ENCODE peak calls at places on chromosome 22, in six cellular contexts. X, N, R, A, P and V are unnamed samples.

GRCh38 chr22:24315367-24315781 is 44.7 kb downstream of the SPECC1L start:
- DNase-seq in P (no peak), X (no peak), N (peak), A (no peak), R (no peak), V (no peak)

GRCh38 chr22:40429481-40429880 is 59.1 kb downstream of the SGSM3 start:
- DNase-seq in R (no peak), P (no peak), X (no peak), A (no peak), N (no peak), V (no peak)

GRCh38 chr22:44583076-44583760 is 85.2 kb upstream of the RTL6 start:
- DNase-seq in P (no peak), A (no peak), X (no peak), N (no peak), R (no peak), V (no peak)

GRCh38 chr22:50060441-50061140 is 2.5 kb upstream of the TTLL8 start:
- DNase-seq in R (no peak), A (no peak), N (no peak), P (no peak), X (no peak), V (no peak)

GRCh38 chr22:27223317-27224177 is 566.2 kb downstream of the MIAT start:
- DNase-seq in R (no peak), P (no peak), N (peak), X (no peak), A (peak), V (no peak)

GRCh38 chr22:30286813-30287625 is 2.3 kb downstream of the CASTOR1 start:
- DNase-seq in X (peak), P (peak), R (peak), A (no peak), N (peak), V (peak)

GRCh38 chr22:48651981-48652538 is 1175.6 kb downstream of the BRD1 start:
- DNase-seq in R (no peak), N (no peak), A (no peak), X (no peak), P (peak), V (no peak)

GRCh38 chr22:48740731-48741405 is 1086.8 kb downstream of the BRD1 start:
- DNase-seq in N (no peak), R (no peak), A (no peak), X (no peak), P (no peak), V (no peak)

GRCh38 chr22:44143117-44143495 is 37.6 kb upstream of the PARVG start:
- DNase-seq in P (no peak), R (no peak), N (no peak), A (no peak), X (no peak), V (no peak)

GRCh38 chr22:36253523-36254490 is 874 bp downstream of the APOL1 start:
- DNase-seq in A (no peak), N (no peak), X (peak), P (no peak), R (no peak), V (no peak)

GRCh38 chr22:33512961-33513360 is 407.3 kb downstream of the LARGE1 start:
- DNase-seq in P (no peak), N (no peak), R (no peak), X (no peak), A (peak), V (no peak)

GRCh38 chr22:44538518-44539315 is 40.7 kb upstream of the RTL6 start:
- DNase-seq in X (no peak), R (no peak), N (no peak), A (no peak), P (no peak), V (no peak)

GRCh38 chr22:20131856-20132685 is 467 bp downstream of the ZDHHC8 start:
- DNase-seq in A (no peak), X (no peak), R (no peak), N (no peak), P (no peak), V (no peak)

GRCh38 chr22:26669060-26669481 is 11.7 kb downstream of the MIAT start:
- DNase-seq in A (no peak), R (no peak), X (no peak), N (peak), P (no peak), V (peak)

GRCh38 chr22:23511627-23512347 is 68.3 kb downstream of the IGLL1 start:
- DNase-seq in A (no peak), R (no peak), X (no peak), N (no peak), P (no peak), V (no peak)

GRCh38 chr22:37184380-37184755 is 3.7 kb downstream of the C1QTNF6 start:
- DNase-seq in A (no peak), X (no peak), P (no peak), N (no peak), R (no peak), V (no peak)

GRCh38 chr22:24592846-24593809 is at the start of gene LRRC75B:
- DNase-seq in P (peak), N (peak), A (peak), X (no peak), R (no peak), V (no peak)

GRCh38 chr22:19520566-19521305 is 3.5 kb downstream of the CLDN5 start:
- DNase-seq in A (no peak), N (no peak), R (no peak), P (no peak), X (no peak), V (no peak)

GRCh38 chr22:25023879-25024278 is 71.4 kb downstream of the KIAA1671 start:
- DNase-seq in N (no peak), R (no peak), A (no peak), P (peak), X (no peak), V (no peak)

GRCh38 chr22:21443057-21443734 is 24.0 kb upstream of the TMEM191C start:
- DNase-seq in N (no peak), A (no peak), R (no peak), P (no peak), X (no peak), V (no peak)

GRCh38 chr22:42752230-42752746 is 31.6 kb upstream of the A4GALT start:
- DNase-seq in X (no peak), N (no peak), A (no peak), R (no peak), P (no peak), V (no peak)

GRCh38 chr22:43531651-43532050 is 119.8 kb downstream of the MPPED1 start:
- DNase-seq in P (no peak), R (no peak), A (no peak), X (no peak), N (no peak), V (no peak)

GRCh38 chr22:46107753-46108563 is 42.4 kb upstream of the PPARA start:
- DNase-seq in R (no peak), N (no peak), P (no peak), X (no peak), A (no peak), V (no peak)

GRCh38 chr22:41247703-41248102 is 7.0 kb upstream of the CHADL start:
- DNase-seq in P (no peak), R (no peak), A (no peak), N (no peak), X (no peak), V (no peak)

GRCh38 chr22:49619301-49619700 is 208.4 kb downstream of the BRD1 start:
- DNase-seq in N (no peak), X (no peak), P (no peak), A (no peak), R (no peak), V (no peak)

GRCh38 chr22:19876314-19876940 is 21.8 kb upstream of the GNB1L start:
- DNase-seq in A (no peak), R (no peak), X (no peak), N (no peak), P (no peak), V (no peak)

GRCh38 chr22:32206774-32207758 is 2.2 kb upstream of the RFPL2 start:
- DNase-seq in R (no peak), N (peak), A (no peak), X (no peak), P (peak), V (peak)

GRCh38 chr22:38067771-38068360 is 10.7 kb downstream of the PICK1 start:
- DNase-seq in N (no peak), P (no peak), X (no peak), R (no peak), A (no peak), V (no peak)

GRCh38 chr22:41998361-41999261 is at the start of gene WBP2NL:
- DNase-seq in A (peak), R (peak), P (no peak), N (peak), X (peak), V (peak)

GRCh38 chr22:44550666-44551491 is 52.8 kb upstream of the RTL6 start:
- DNase-seq in P (no peak), X (no peak), N (peak), R (no peak), A (peak), V (no peak)